ENCODE peak calls at places on chromosomes 13 and 19, in five cellular contexts. I, T, U, E and X are unnamed samples.

GRCh38 chr19:45140533-45140932 is 20.2 kb downstream of the NKPD1 start:
- DNase-seq in E (no peak), T (no peak), I (no peak), U (no peak), X (no peak)

GRCh38 chr13:91739751-91740150 is 341.3 kb downstream of the GPC5 start:
- DNase-seq in I (no peak), T (no peak), E (no peak), U (no peak), X (no peak)

GRCh38 chr19:33389574-33390119 is 16.1 kb downstream of the CEBPG start:
- DNase-seq in I (no peak), U (no peak), T (no peak), E (no peak), X (no peak)

GRCh38 chr19:32876919-32877285 is 7.3 kb upstream of the SLC7A9 start:
- DNase-seq in T (no peak), E (no peak), I (no peak), U (no peak), X (no peak)

GRCh38 chr13:34277971-34278370 is 460.0 kb downstream of the RFC3 start:
- DNase-seq in E (no peak), I (no peak), T (no peak), U (no peak), X (no peak)

GRCh38 chr13:70483599-70484276 is 375.5 kb upstream of the KLHL1 start:
- DNase-seq in T (no peak), U (no peak), I (no peak), E (no peak), X (no peak)

GRCh38 chr13:75830842-75831241 is 194.7 kb downstream of the LMO7 start:
- DNase-seq in I (no peak), E (no peak), U (no peak), T (no peak), X (no peak)

GRCh38 chr19:13398780-13399726 is 107.2 kb downstream of the CACNA1A start:
- DNase-seq in I (no peak), T (no peak), E (no peak), U (no peak), X (no peak)

GRCh38 chr13:92164822-92165221 is 766.4 kb downstream of the GPC5 start:
- DNase-seq in T (no peak), I (no peak), E (no peak), U (no peak), X (no peak)

GRCh38 chr13:83019986-83020385 is 862.3 kb downstream of the SLITRK1 start:
- DNase-seq in I (no peak), E (no peak), T (no peak), U (no peak), X (no peak)

GRCh38 chr19:55258476-55258827 is 365 bp downstream of the PPP6R1 start:
- DNase-seq in E (peak; percentile 36), U (no peak), I (peak; percentile 41), T (peak; percentile 61), X (no peak)

GRCh38 chr19:39327990-39328705 is 7.5 kb upstream of the LRFN1 start:
- DNase-seq in I (peak; percentile 68), E (peak; percentile 72), U (peak; percentile 74), T (peak; percentile 86), X (peak; percentile 64)

GRCh38 chr13:37695200-37695599 is 96.6 kb upstream of the POSTN start:
- DNase-seq in E (no peak), T (no peak), U (no peak), I (no peak), X (no peak)

GRCh38 chr13:49444517-49445395 is 682 bp downstream of the SETDB2 start:
- DNase-seq in U (no peak), E (peak; percentile 17), I (peak; percentile 21), T (peak; percentile 27), X (peak; percentile 61)

GRCh38 chr19:55173717-55174409 is 6.2 kb downstream of the SYT5 start:
- DNase-seq in I (peak; percentile 45), E (no peak), T (peak; percentile 67), U (no peak), X (peak; percentile 26)

GRCh38 chr19:32887572-32887971 is 18.0 kb upstream of the SLC7A9 start:
- DNase-seq in T (no peak), E (no peak), U (no peak), I (no peak), X (no peak)

GRCh38 chr19:50413531-50413930 is 5.2 kb upstream of the SPIB start:
- DNase-seq in U (no peak), E (no peak), T (no peak), I (no peak), X (no peak)